ENCODE peak calls at places on chromosomes 3 and 15, in five cellular contexts. C is neuronal stem cell, X is left lung, A is lower lobe of right lung, N is psoas muscle. S is an unnamed sample. For H3K4me1, the result is how much of the 10 kb centered on the place peaks cover.

GRCh38 chr3:186915808-186916796 is 14.2 kb upstream of the ST6GAL1 start:
- DNase-seq in C (no peak), X (no peak), A (no peak), N (peak), S (no peak)

GRCh38 chr15:54582863-54583643 is 604.8 kb downstream of the UNC13C start:
- DNase-seq in C (no peak), X (no peak), A (no peak), N (no peak), S (no peak)

GRCh38 chr3:197730200-197730599 is 6.5 kb downstream of the RUBCN start:
- DNase-seq in C (no peak), X (no peak), A (no peak), N (no peak), S (no peak)

GRCh38 chr3:63251499-63251898 is 26.6 kb upstream of the SYNPR start:
- DNase-seq in C (no peak), X (no peak), A (no peak), N (no peak), S (no peak)

GRCh38 chr15:38065721-38066120 is 131.3 kb downstream of the TMCO5A start:
- DNase-seq in C (no peak), X (no peak), A (no peak), N (no peak), S (no peak)

GRCh38 chr3:71052725-71053124 is 530.8 kb downstream of the FOXP1 start:
- DNase-seq in C (no peak), X (no peak), A (no peak), N (no peak), S (no peak)

GRCh38 chr3:63559884-63560283 is 92.6 kb upstream of the SNTN start:
- DNase-seq in C (no peak), X (no peak), A (no peak), N (no peak), S (no peak)

GRCh38 chr3:136989781-136990524 is 32.2 kb downstream of the IL20RB start:
- DNase-seq in C (no peak), X (no peak), A (no peak), N (no peak), S (no peak)

GRCh38 chr15:70053703-70054229 is 44.0 kb downstream of the TLE3 start:
- DNase-seq in C (no peak), X (no peak), A (peak), N (no peak), S (no peak)

GRCh38 chr3:193165431-193166120 is 75.4 kb upstream of the PLAAT1 start:
- DNase-seq in C (no peak), X (no peak), A (no peak), N (no peak), S (no peak)

GRCh38 chr3:46960081-46960701 is 16.4 kb downstream of the CCDC12 start:
- DNase-seq in C (no peak), X (no peak), A (no peak), N (no peak), S (peak)

GRCh38 chr3:43709022-43709421 is 18.3 kb downstream of the ABHD5 start:
- DNase-seq in C (no peak), X (no peak), A (no peak), N (no peak), S (no peak)

GRCh38 chr15:72006382-72006781 is 111.6 kb downstream of the MYO9A start:
- DNase-seq in C (no peak), X (no peak), A (no peak), N (no peak), S (no peak)

GRCh38 chr3:22692239-22692638 is 510.9 kb upstream of the UBE2E2 start:
- DNase-seq in C (no peak), X (no peak), A (no peak), N (no peak), S (no peak)

GRCh38 chr3:78737988-78738387 is 1029.8 kb downstream of the ROBO1 start:
- DNase-seq in C (no peak), X (no peak), A (no peak), N (no peak), S (no peak)

GRCh38 chr3:184378650-184379374 is 805 bp upstream of the THPO start:
- DNase-seq in C (no peak), X (no peak), A (no peak), N (no peak), S (no peak)

GRCh38 chr3:44862221-44862637 is 517 bp downstream of the TMEM42 start:
- DNase-seq in C (peak), X (no peak), A (no peak), N (no peak), S (no peak)
- H3K4me3 ChIP-seq in C (peak), X (peak), A (peak), N (peak), S (peak)

GRCh38 chr3:129620828-129621605 is 14.5 kb upstream of the PLXND1 start:
- DNase-seq in C (no peak), X (peak), A (peak), N (no peak), S (peak)

GRCh38 chr3:129622418-129622872 is 16.0 kb upstream of the PLXND1 start:
- DNase-seq in C (no peak), X (peak), A (peak), N (no peak), S (peak)

GRCh38 chr3:129623447-129624118 is 17.1 kb upstream of the PLXND1 start:
- DNase-seq in C (no peak), X (peak), A (peak), N (peak), S (peak)

GRCh38 chr3:129622933-129623332 is 16.5 kb upstream of the PLXND1 start:
- DNase-seq in C (no peak), X (peak), A (no peak), N (no peak), S (no peak)

GRCh38 chr3:129621626-129622417 is 15.3 kb upstream of the PLXND1 start:
- DNase-seq in C (no peak), X (peak), A (no peak), N (no peak), S (peak)
- H3K4me1 ChIP-seq in C (under half), X (under half), A (half or more), N (under half), S (under half)

GRCh38 chr15:76347507-76348055 is 11.0 kb downstream of the ISL2 start:
- DNase-seq in C (no peak), X (no peak), A (no peak), N (no peak), S (no peak)
- H3K27ac ChIP-seq in C (no peak), X (no peak), A (no peak), N (no peak), S (no peak)

DNA sequence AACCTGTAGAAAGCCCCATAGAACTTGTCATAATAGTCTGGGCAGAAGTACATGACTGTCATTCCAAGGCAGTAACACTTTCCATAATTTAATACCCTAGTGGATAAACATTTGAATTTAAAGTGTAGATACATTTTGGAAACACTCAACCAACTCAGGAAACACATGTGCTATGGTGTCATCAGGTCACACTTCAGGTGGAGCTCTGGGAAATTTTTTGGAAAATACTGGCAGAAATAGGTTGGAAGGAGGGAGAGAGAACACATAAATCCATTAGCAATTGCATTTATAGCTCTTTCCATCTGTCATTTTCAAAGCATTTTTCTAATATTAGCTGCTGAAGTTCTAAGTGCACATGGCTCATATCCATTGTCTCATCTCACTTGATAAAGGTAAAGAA is 135.7 kb downstream of the MEIS2 start:
- DNase-seq in C (no peak), X (no peak), A (no peak), N (no peak), S (no peak)
- H3K4me3 ChIP-seq in C (no peak), X (no peak), A (no peak), N (no peak), S (no peak)

S was measured in aorta.